ENCODE peak calls at places on chromosome 2, in five cellular contexts. One of them, this sample, is unnamed. For H3K4me1, the result is how much of the 10 kb centered on the place peaks cover.

GRCh38 chr2:157900684-157901083 is 24.6 kb upstream of the ACVR1 start:
- DNase-seq in heart left ventricle: no peak
- DNase-seq in sigmoid colon: no peak
- DNase-seq in body of pancreas: no peak
- DNase-seq in prostate gland: no peak
- DNase-seq in this sample: no peak

GRCh38 chr2:9654429-9655100 is 23.8 kb upstream of the YWHAQ start:
- DNase-seq in heart left ventricle: no peak
- DNase-seq in sigmoid colon: no peak
- DNase-seq in body of pancreas: no peak
- DNase-seq in prostate gland: no peak
- DNase-seq in this sample: no peak

GRCh38 chr2:64888591-64889309 is 100.4 kb upstream of the SLC1A4 start:
- DNase-seq in body of pancreas: no peak
- DNase-seq in sigmoid colon: no peak
- DNase-seq in heart left ventricle: no peak
- DNase-seq in prostate gland: no peak
- DNase-seq in this sample: no peak

GRCh38 chr2:73877071-73877802 is 15.6 kb upstream of the ACTG2 start:
- DNase-seq in heart left ventricle: no peak
- DNase-seq in body of pancreas: no peak
- DNase-seq in prostate gland: peak
- DNase-seq in sigmoid colon: no peak
- DNase-seq in this sample: no peak

GRCh38 chr2:235094457-235094856 is 142.6 kb downstream of the SH3BP4 start:
- DNase-seq in body of pancreas: no peak
- DNase-seq in prostate gland: no peak
- DNase-seq in heart left ventricle: no peak
- DNase-seq in sigmoid colon: no peak
- DNase-seq in this sample: no peak

GRCh38 chr2:168143813-168144212 is 103.6 kb downstream of the STK39 start:
- DNase-seq in prostate gland: no peak
- DNase-seq in body of pancreas: no peak
- DNase-seq in sigmoid colon: no peak
- DNase-seq in heart left ventricle: no peak
- DNase-seq in this sample: no peak

GRCh38 chr2:19358242-19359020 is at the start of gene OSR1:
- DNase-seq in sigmoid colon: peak
- DNase-seq in prostate gland: peak
- DNase-seq in body of pancreas: peak
- DNase-seq in heart left ventricle: peak
- DNase-seq in this sample: peak

GRCh38 chr2:12718662-12719399 is 2.1 kb downstream of the TRIB2 start:
- DNase-seq in body of pancreas: no peak
- DNase-seq in sigmoid colon: no peak
- DNase-seq in prostate gland: no peak
- DNase-seq in heart left ventricle: no peak
- DNase-seq in this sample: peak

GRCh38 chr2:114857196-114857595 is 414.8 kb downstream of the DPP10 start:
- DNase-seq in sigmoid colon: no peak
- DNase-seq in body of pancreas: no peak
- DNase-seq in heart left ventricle: no peak
- DNase-seq in prostate gland: no peak
- DNase-seq in this sample: no peak

GRCh38 chr2:48415765-48416515 is 114.0 kb upstream of the STON1 start:
- DNase-seq in prostate gland: no peak
- DNase-seq in sigmoid colon: no peak
- DNase-seq in heart left ventricle: no peak
- DNase-seq in body of pancreas: no peak
- DNase-seq in this sample: no peak

GRCh38 chr2:86226069-86226468 is 26.8 kb downstream of the MRPL35 start:
- DNase-seq in sigmoid colon: no peak
- DNase-seq in heart left ventricle: no peak
- DNase-seq in body of pancreas: no peak
- DNase-seq in prostate gland: no peak
- DNase-seq in this sample: no peak

GRCh38 chr2:38747007-38747424 is 4.1 kb downstream of the SRSF7 start:
- DNase-seq in body of pancreas: no peak
- DNase-seq in prostate gland: no peak
- DNase-seq in sigmoid colon: no peak
- DNase-seq in heart left ventricle: no peak
- DNase-seq in this sample: no peak

GRCh38 chr2:214856116-214856515 is 46.6 kb upstream of the BARD1 start:
- DNase-seq in heart left ventricle: no peak
- DNase-seq in sigmoid colon: no peak
- DNase-seq in prostate gland: no peak
- DNase-seq in body of pancreas: no peak
- DNase-seq in this sample: no peak

GRCh38 chr2:208358758-208359631 is 47.6 kb upstream of the PTH2R start:
- DNase-seq in body of pancreas: no peak
- DNase-seq in prostate gland: no peak
- DNase-seq in sigmoid colon: no peak
- DNase-seq in heart left ventricle: no peak
- DNase-seq in this sample: no peak

GRCh38 chr2:160306985-160307384 is 106.9 kb upstream of the ITGB6 start:
- DNase-seq in heart left ventricle: peak
- DNase-seq in prostate gland: no peak
- DNase-seq in body of pancreas: peak
- DNase-seq in sigmoid colon: peak
- DNase-seq in this sample: no peak

GRCh38 chr2:70949086-70949485 is 13.4 kb downstream of the ATP6V1B1 start:
- DNase-seq in heart left ventricle: no peak
- DNase-seq in prostate gland: no peak
- DNase-seq in body of pancreas: no peak
- DNase-seq in sigmoid colon: no peak
- DNase-seq in this sample: no peak

GRCh38 chr2:218425531-218425930 is 6.6 kb downstream of the VIL1 start:
- DNase-seq in sigmoid colon: no peak
- DNase-seq in body of pancreas: no peak
- DNase-seq in heart left ventricle: no peak
- DNase-seq in prostate gland: no peak
- DNase-seq in this sample: no peak

DNA sequence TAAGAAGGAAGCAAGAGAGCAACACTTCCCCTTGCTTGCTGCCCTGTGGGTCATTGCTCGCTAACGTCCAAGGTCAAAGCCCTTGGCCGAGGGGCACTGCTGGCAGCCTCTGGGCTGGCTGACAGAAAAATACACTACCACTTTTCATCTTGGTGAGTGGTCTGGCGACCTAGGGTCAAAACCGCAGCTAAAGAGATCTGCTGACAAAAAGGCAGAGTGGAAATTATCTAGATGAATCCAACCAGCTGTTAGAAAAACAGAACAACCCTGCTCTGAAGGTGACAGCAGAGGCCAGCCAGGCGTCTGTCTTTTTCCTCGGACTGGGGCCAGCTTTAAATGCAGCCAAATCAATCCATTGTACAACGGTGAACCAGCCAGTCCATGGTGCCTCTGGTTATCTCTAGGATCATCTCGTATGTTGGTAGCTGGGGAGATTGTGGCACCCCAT is 92.6 kb downstream of the CD8B2 start:
- DNase-seq in prostate gland: no peak
- DNase-seq in body of pancreas: no peak
- DNase-seq in sigmoid colon: no peak
- DNase-seq in heart left ventricle: no peak
- DNase-seq in this sample: no peak
- H3K4me1 ChIP-seq in prostate gland: under half
- H3K4me1 ChIP-seq in body of pancreas: under half
- H3K4me1 ChIP-seq in sigmoid colon: under half
- H3K4me1 ChIP-seq in heart left ventricle: under half
- H3K4me1 ChIP-seq in this sample: under half

GRCh38 chr2:172427256-172427989 is at the start of gene ITGA6:
- DNase-seq in prostate gland: peak
- DNase-seq in heart left ventricle: peak
- DNase-seq in body of pancreas: peak
- DNase-seq in sigmoid colon: no peak
- DNase-seq in this sample: peak
- TF ChIP-seq POLR2A in prostate gland: peak
- TF ChIP-seq POLR2A in heart left ventricle: peak
- TF ChIP-seq POLR2A in body of pancreas: peak
- TF ChIP-seq POLR2A in sigmoid colon: no peak
- TF ChIP-seq POLR2A in this sample: peak

DNA sequence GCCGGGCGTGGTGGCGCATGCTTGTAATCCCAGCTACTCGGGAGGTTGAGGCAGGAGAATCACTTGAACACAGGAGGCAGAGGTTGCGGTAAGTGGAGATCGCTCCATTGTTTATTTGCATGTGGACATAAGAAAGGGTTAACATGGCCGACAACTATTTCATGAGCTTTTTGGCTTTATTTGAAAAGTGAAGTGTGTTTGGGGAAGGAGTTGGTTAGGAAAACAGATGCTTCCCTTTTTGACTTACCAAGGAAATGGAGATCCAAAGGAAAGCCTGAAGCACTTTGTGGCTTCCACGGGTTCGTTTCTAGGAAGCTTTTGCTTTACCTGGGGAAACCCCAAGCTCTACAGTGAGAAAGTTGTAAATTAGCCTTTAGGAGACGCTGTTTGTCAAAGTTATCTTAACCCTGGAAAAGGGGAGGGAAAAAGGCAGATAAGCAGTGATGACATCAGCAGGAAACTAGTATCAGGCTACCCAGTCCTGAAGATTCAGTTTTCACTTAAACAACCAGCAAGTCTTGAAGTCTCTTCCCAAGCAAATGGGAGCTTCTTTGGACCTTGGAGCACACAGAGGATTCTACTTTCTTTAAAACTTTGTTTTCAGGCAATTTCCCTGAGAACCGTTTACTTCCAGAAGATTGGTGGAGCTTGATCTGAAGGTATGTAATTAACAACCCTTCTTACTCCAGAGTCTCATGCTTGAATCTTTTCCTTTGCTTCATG is at the start of gene CASP10:
- DNase-seq in prostate gland: no peak
- DNase-seq in heart left ventricle: peak
- DNase-seq in sigmoid colon: no peak
- DNase-seq in body of pancreas: peak
- DNase-seq in this sample: no peak
- H3K4me3 ChIP-seq in prostate gland: peak
- H3K4me3 ChIP-seq in heart left ventricle: peak
- H3K4me3 ChIP-seq in sigmoid colon: peak
- H3K4me3 ChIP-seq in body of pancreas: peak
- H3K4me3 ChIP-seq in this sample: peak

DNA sequence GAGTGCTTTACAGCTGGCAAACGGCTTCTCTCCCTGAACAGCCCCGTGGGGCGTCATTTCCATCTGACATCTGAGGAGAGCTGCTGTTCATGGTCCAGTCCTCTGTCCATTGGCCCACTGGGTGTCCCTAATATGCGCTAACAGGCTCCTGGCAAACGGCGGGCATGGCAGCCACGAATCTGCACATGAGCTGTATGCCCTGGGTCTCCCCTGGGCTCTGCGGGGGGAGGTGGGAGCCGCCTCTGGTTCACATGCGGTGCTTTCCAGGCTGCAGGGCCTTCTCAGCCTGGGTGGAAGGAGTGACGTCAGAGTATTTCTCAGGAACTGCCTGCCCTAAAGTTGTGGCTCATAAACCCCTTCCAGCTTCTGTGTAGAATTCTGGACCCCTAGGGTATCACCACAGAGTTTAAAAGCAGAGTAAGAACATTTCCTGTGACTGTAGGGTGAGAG is 73.2 kb downstream of the LRRFIP1 start:
- DNase-seq in heart left ventricle: peak
- DNase-seq in prostate gland: no peak
- DNase-seq in sigmoid colon: peak
- DNase-seq in body of pancreas: no peak
- DNase-seq in this sample: no peak
- H3K4me1 ChIP-seq in heart left ventricle: half or more
- H3K4me1 ChIP-seq in prostate gland: under half
- H3K4me1 ChIP-seq in sigmoid colon: half or more
- H3K4me1 ChIP-seq in body of pancreas: half or more
- H3K4me1 ChIP-seq in this sample: half or more

GRCh38 chr2:105337122-105338019 is at the start of gene C2orf49:
- DNase-seq in heart left ventricle: peak
- DNase-seq in sigmoid colon: peak
- DNase-seq in body of pancreas: peak
- DNase-seq in prostate gland: peak
- DNase-seq in this sample: peak
- TF ChIP-seq POLR2A in heart left ventricle: peak
- TF ChIP-seq POLR2A in sigmoid colon: no peak
- TF ChIP-seq POLR2A in body of pancreas: no peak
- TF ChIP-seq POLR2A in prostate gland: no peak
- TF ChIP-seq POLR2A in this sample: no peak

DNA sequence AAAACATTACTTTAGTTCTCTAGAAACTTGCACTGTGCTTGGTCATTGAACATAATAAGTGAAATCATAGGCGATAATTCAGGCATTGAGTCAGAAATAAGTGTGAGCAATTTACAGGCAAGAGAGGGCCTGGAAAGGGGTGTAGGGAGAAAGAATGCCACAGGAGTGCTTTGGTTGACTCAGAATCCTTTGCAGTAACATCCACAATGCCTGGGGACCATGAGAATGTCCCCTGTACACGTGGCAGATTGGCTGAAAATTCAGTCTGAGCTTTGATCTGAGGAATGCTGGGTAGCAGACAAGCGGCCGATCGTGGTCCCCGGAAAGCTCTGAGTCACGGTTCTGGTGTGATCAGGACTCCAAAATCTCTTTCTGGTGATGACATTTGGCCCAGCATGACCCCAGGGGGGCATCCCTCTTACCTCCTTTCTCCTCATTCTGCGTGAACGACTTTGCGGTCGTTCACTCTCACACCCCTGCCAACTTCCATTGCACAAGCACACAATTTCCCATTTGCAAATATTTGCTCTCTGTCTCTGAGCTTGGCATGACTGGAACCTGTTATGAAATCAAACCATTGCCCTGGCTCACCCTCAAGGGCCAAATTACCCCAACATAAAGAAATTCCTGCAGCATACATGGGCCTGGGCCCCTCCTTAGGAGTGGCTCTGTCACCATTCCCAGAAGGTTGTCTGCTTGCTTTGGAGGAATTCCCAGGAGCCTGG is 305.0 kb upstream of the EPAS1 start:
- DNase-seq in heart left ventricle: no peak
- DNase-seq in prostate gland: peak
- DNase-seq in sigmoid colon: peak
- DNase-seq in body of pancreas: peak
- DNase-seq in this sample: peak
- H3K4me3 ChIP-seq in heart left ventricle: no peak
- H3K4me3 ChIP-seq in prostate gland: no peak
- H3K4me3 ChIP-seq in sigmoid colon: no peak
- H3K4me3 ChIP-seq in body of pancreas: no peak
- H3K4me3 ChIP-seq in this sample: no peak